ENCODE peak calls at places on chromosomes 16 and 17, in seven cellular contexts. D is psoas muscle, L is uterus, A is D721Med, G is EL, X is hypothalamus, J is activated B cell treated with CpG ODN at 0.5 μM for 24 hours. Y is an unnamed sample.
A peak's percentile ranks its signal among the peaks of the same experiment; 100 is the strongest.

GRCh38 chr16:89598199-89598598 is 15.2 kb upstream of the DPEP1 start:
- DNase-seq in D (no peak), L (no peak), A (no peak), G (peak; percentile 46), X (no peak), J (no peak), Y (no peak)

GRCh38 chr16:22252317-22252716 is 44.9 kb upstream of the POLR3E start:
- DNase-seq in D (no peak), L (no peak), A (no peak), G (no peak), X (no peak), J (no peak), Y (no peak)

GRCh38 chr17:55288356-55289105 is 23.8 kb downstream of the HLF start:
- DNase-seq in D (no peak), L (no peak), A (no peak), G (no peak), X (no peak), J (no peak), Y (no peak)

GRCh38 chr17:36674278-36674650 is 72.9 kb downstream of the MRM1 start:
- DNase-seq in D (no peak), L (no peak), A (no peak), G (no peak), X (no peak), J (no peak), Y (no peak)

GRCh38 chr16:22659933-22660332 is 149.2 kb downstream of the NPIPB5 start:
- DNase-seq in D (no peak), L (no peak), A (no peak), G (no peak), X (no peak), J (no peak), Y (no peak)

GRCh38 chr17:35559495-35559894 is 1.1 kb downstream of the SLFN14 start:
- DNase-seq in D (no peak), L (no peak), A (no peak), G (no peak), X (no peak), J (no peak), Y (no peak)

GRCh38 chr17:40542562-40543411 is 22.5 kb downstream of the CCR7 start:
- DNase-seq in D (peak; percentile 89), L (peak; percentile 97), A (no peak), G (peak; percentile 89), X (no peak), J (peak; percentile 40), Y (peak; percentile 21)

GRCh38 chr16:89408315-89408714 is 82.0 kb downstream of the ANKRD11 start:
- DNase-seq in D (peak; percentile 83), L (no peak), A (no peak), G (no peak), X (no peak), J (no peak), Y (no peak)

GRCh38 chr17:83203472-83204221 is 124.2 kb downstream of the METRNL start:
- DNase-seq in D (peak; percentile 62), L (peak; percentile 22), A (no peak), G (no peak), X (no peak), J (peak; percentile 13), Y (no peak)

GRCh38 chr17:77941004-77941403 is 17.5 kb upstream of the TNRC6C start:
- DNase-seq in D (no peak), L (no peak), A (no peak), G (no peak), X (no peak), J (no peak), Y (no peak)